ENCODE peak calls at places on chromosomes 4 and X, in seven cellular contexts. Y is endothelial cell of umbilical vein, W is GM23248, E is GM12878, O is astrocyte, C is neural progenitor cell, Q is hepatocyte. R is an unnamed sample.

GRCh38 chr4:38734886-38735285 is 47.9 kb downstream of the TLR10 start:
- DNase-seq in W (peak; percentile 58), Y (no peak), Q (no peak), C (no peak), O (no peak), E (no peak), R (no peak)

GRCh38 chr4:76095568-76095967 is 21.1 kb downstream of the ART3 start:
- DNase-seq in O (no peak), W (no peak), Y (no peak), Q (no peak), E (no peak), C (no peak), R (no peak)

GRCh38 chrX:154097003-154097596 is 417 bp downstream of the MECP2 start:
- DNase-seq in W (peak; percentile 72), Q (peak; percentile 86), E (no peak), C (peak; percentile 91), Y (peak; percentile 71), O (peak; percentile 27), R (peak; percentile 58)

GRCh38 chr4:23202712-23203247 is 510.0 kb downstream of the GBA3 start:
- DNase-seq in O (no peak), Y (no peak), E (no peak), Q (no peak), W (no peak), C (no peak), R (no peak)

GRCh38 chr4:144787365-144788263 is 141.7 kb downstream of the HHIP start:
- DNase-seq in E (no peak), Y (peak; percentile 61), W (peak; percentile 51), C (peak; percentile 68), Q (peak; percentile 53), O (peak; percentile 32), R (peak; percentile 47)

GRCh38 chrX:10098235-10098819 is 58.4 kb upstream of the CLCN4 start:
- DNase-seq in W (peak; percentile 23), Q (no peak), Y (peak; percentile 43), E (peak; percentile 51), O (no peak), C (no peak), R (no peak)

GRCh38 chrX:68833448-68833805 is 4.6 kb downstream of the EFNB1 start:
- DNase-seq in W (no peak), O (no peak), E (no peak), Y (no peak), C (no peak), Q (no peak), R (no peak)

GRCh38 chr4:166195101-166195500 is 322.1 kb downstream of the TLL1 start:
- DNase-seq in Y (no peak), E (no peak), O (peak; percentile 64), W (no peak), Q (no peak), C (no peak), R (no peak)

GRCh38 chrX:24828147-24828546 is 134.4 kb downstream of the POLA1 start:
- DNase-seq in C (no peak), E (no peak), O (no peak), Q (peak; percentile 8), W (no peak), Y (no peak), R (no peak)

GRCh38 chrX:112738347-112739033 is 58.8 kb upstream of the LHFPL1 start:
- DNase-seq in O (no peak), Q (no peak), E (no peak), W (no peak), C (no peak), Y (no peak), R (no peak)

GRCh38 chr4:94516067-94516466 is 64.3 kb downstream of the PDLIM5 start:
- DNase-seq in Y (no peak), O (peak; percentile 92), Q (no peak), C (no peak), W (peak; percentile 81), E (no peak), R (peak; percentile 94)

GRCh38 chrX:117713411-117713810 is 403.2 kb downstream of the KLHL13 start:
- DNase-seq in E (no peak), C (no peak), O (no peak), Q (peak; percentile 53), Y (no peak), W (no peak), R (no peak)

GRCh38 chrX:153934473-153935325 is at the start of gene NAA10:
- DNase-seq in Y (peak; percentile 62), E (no peak), O (peak; percentile 45), W (peak; percentile 88), C (peak; percentile 89), Q (peak; percentile 88), R (peak; percentile 56)

GRCh38 chrX:13197961-13198761 is 121.7 kb downstream of the ATXN3L start:
- DNase-seq in Y (no peak), W (no peak), Q (no peak), C (no peak), E (no peak), O (no peak), R (no peak)

GRCh38 chr4:76963136-76963477 is 13.6 kb downstream of the SEPTIN11 start:
- DNase-seq in Q (no peak), C (no peak), Y (no peak), E (no peak), W (peak; percentile 55), O (no peak), R (no peak)

GRCh38 chr4:68905598-68906237 is 45.9 kb downstream of the UGT2A3 start:
- DNase-seq in Q (peak; percentile 63), C (peak; percentile 54), W (no peak), Y (no peak), O (peak; percentile 19), E (no peak), R (peak; percentile 0)

GRCh38 chr4:145938618-145939177 is at the start of gene ZNF827:
- DNase-seq in C (peak; percentile 84), E (peak; percentile 49), O (peak; percentile 88), W (peak; percentile 79), Q (peak; percentile 87), Y (peak; percentile 76), R (peak; percentile 90)

DNA sequence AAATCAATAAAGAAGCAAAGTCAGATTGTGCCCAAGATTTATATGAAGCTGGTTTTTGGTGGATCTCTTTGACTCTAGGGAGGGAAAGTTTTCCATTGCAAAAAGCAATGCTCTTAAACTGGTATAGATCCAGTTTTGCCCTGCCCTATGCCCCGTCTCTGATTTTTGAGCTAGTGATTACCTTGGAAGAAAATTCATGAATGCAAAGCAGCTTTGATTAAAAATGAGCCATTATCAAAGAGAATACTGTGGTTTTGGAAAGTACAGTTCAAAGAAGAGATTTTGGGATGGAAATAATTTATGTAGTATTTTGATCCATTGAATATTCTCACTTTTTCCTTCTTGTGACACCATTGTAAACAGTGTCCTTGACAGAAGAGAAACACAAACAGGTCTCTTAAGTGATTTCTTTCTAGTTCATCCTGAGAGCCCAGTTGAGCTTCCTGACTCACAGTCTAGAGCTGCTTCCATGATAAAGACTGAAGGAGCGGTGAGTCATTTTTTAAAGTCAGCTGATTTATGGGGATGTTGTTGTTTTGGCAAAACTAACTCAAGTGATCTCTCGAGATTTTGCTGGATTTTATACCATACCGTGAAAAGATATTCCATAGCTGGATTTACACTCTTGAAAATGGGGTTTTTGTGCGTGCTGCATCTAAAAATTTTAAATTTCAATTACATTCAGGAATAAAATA is 76.7 kb downstream of the AFF1 start:
- DNase-seq in W (peak; percentile 95), E (no peak), Q (peak; percentile 84), O (peak; percentile 90), C (no peak), Y (peak; percentile 93), R (peak; percentile 80)
- H4K20me1 ChIP-seq in W (no peaks in the 10 kb centered on the region), E (no peaks in the 10 kb centered on the region), Q (peaks cover 3% of the 10 kb centered on the region), O (peaks cover 26% of the 10 kb centered on the region), C (peaks cover 74% of the 10 kb centered on the region), Y (no peaks in the 10 kb centered on the region), R (no peaks in the 10 kb centered on the region)

DNA sequence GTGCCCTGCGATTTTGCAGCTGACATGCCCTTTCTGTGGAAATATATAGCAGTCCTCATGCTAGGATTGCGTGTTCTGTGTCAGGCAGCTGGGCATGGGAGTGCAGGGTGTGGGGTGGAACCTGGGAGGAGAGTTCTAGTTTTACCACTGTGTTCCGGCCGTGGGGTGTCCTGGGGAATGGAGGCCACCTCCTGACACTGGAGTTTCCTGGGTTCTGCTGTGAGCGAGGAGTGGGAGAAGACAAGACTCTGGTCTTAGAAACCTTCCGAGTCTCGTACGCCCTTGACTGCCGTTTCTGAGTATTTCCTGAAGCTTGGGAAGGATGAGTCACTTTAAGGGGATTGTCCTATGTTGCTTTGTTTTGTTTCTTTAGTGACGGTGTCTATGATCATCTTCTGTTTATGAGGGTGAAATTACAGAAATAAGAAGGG is 19.0 kb downstream of the CD99 start:
- DNase-seq in O (peak; percentile 67), C (no peak), W (peak; percentile 95), Q (peak; percentile 71), E (no peak), Y (peak; percentile 85), R (peak; percentile 72)
- H2AFZ ChIP-seq in O (no peak overlapping the region), C (no peak overlapping the region), W (no peak overlapping the region), Q (no peak overlapping the region), E (peak overlapping the region; percentile 23), Y (no peak overlapping the region), R (no peak overlapping the region)

GRCh38 chr4:3419836-3420605 is 21.7 kb upstream of the HGFAC start:
- DNase-seq in O (no peak), C (no peak), W (no peak), E (no peak), Y (no peak), Q (no peak), R (no peak)

GRCh38 chr4:3422241-3422801 is 19.4 kb upstream of the HGFAC start:
- DNase-seq in E (no peak), W (no peak), Q (no peak), C (no peak), Y (no peak), O (no peak), R (no peak)

GRCh38 chr4:3420606-3420955 is 21.2 kb upstream of the HGFAC start:
- DNase-seq in Y (no peak), O (no peak), Q (no peak), W (no peak), C (no peak), E (no peak), R (no peak)

GRCh38 chr4:3421470-3421869 is 20.3 kb upstream of the HGFAC start:
- DNase-seq in W (no peak), Q (no peak), C (peak; percentile 56), Y (no peak), E (no peak), O (no peak), R (no peak)

DNA sequence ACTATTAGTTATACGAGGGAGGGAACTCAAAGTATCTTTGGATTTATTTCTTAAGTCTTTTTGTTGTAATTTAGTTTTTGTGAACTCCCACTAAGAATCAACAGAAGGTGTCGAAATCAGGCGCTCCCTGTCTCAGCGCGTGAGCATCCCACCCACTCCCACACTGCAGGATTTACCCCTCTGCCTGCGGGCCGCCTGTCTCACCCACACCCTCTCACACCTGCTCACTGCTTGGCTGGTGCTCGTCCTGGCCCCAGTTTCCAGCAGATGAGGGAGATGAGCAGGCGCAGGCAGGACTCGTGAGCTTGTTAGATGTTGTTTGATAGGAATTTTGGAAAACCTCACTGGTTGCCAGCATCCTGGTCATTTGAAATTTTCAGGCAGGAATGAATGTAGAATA is 20.8 kb upstream of the HGFAC start:
- DNase-seq in C (no peak), Q (no peak), W (no peak), E (no peak), O (no peak), Y (no peak), R (no peak)
- H4K20me1 ChIP-seq in C (peaks cover 3% of the 10 kb centered on the region), Q (no peaks in the 10 kb centered on the region), W (no peaks in the 10 kb centered on the region), E (no peaks in the 10 kb centered on the region), O (peaks cover 4% of the 10 kb centered on the region), Y (no peaks in the 10 kb centered on the region), R (no peaks in the 10 kb centered on the region)

DNA sequence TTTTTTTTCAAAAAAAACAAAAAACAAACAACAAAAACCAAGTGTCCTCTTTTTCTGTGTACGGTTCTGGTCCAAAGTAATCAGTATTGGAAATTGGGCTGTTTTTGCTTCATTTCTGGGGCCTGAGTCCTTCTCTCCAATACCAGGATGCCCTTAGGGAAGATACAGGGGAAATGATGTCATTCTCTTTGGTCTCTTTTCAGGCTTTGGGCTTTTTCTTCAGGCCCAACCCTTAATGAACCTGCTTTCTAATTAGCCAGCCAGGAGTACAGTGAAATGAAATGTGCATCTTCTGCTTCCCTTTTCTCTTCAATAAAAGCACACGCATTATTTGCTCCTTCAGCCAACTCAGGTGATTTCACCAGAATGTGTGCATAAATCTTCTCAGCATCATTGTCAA is 52.6 kb upstream of the RBPJ start:
- DNase-seq in Q (no peak), O (no peak), C (no peak), E (no peak), W (peak; percentile 30), Y (no peak), R (no peak)
- H2AFZ ChIP-seq in Q (no peak overlapping the region), O (no peak overlapping the region), C (no peak overlapping the region), E (no peak overlapping the region), W (no peak overlapping the region), Y (no peak overlapping the region), R (no peak overlapping the region)